ENCODE peak calls at places on chromosomes 1 and 21, in ten cellular contexts. One of them, this sample, is unnamed.

GRCh38 chr1:61273861-61274260 is 191.5 kb downstream of the NFIA start:
- DNase-seq in adipocyte: no peak
- DNase-seq in T-helper 9 cell: no peak
- DNase-seq in HepG2: no peak
- DNase-seq in activated CD4-positive, CD25-positive, alpha-beta regulatory T cell treated with anti-CD3 and anti-CD28 coated beads, Interleukin-2, amount 50 U/mL, for 72 hours: no peak
- DNase-seq in HFFc6: no peak
- DNase-seq in NCI-H774: no peak
- DNase-seq in activated CD4-positive, alpha-beta T cell treated with anti-CD3 and anti-CD28 coated beads, Interleukin-2, amount 10 ng/mL, durations not matched to agents 7 days and 5 days: no peak
- DNase-seq in NCI-H69: no peak
- DNase-seq in bronchial epithelial cell: no peak
- DNase-seq in this sample: no peak

GRCh38 chr1:35598895-35599294 is 25.8 kb downstream of the TFAP2E start:
- DNase-seq in adipocyte: no peak
- DNase-seq in T-helper 9 cell: no peak
- DNase-seq in HepG2: no peak
- DNase-seq in activated CD4-positive, CD25-positive, alpha-beta regulatory T cell treated with anti-CD3 and anti-CD28 coated beads, Interleukin-2, amount 50 U/mL, for 72 hours: no peak
- DNase-seq in HFFc6: no peak
- DNase-seq in NCI-H774: no peak
- DNase-seq in activated CD4-positive, alpha-beta T cell treated with anti-CD3 and anti-CD28 coated beads, Interleukin-2, amount 10 ng/mL, durations not matched to agents 7 days and 5 days: no peak
- DNase-seq in NCI-H69: peak
- DNase-seq in bronchial epithelial cell: no peak
- DNase-seq in this sample: no peak

GRCh38 chr1:30173560-30173959 is 549.8 kb downstream of the MATN1 start:
- DNase-seq in adipocyte: no peak
- DNase-seq in T-helper 9 cell: no peak
- DNase-seq in HepG2: no peak
- DNase-seq in activated CD4-positive, CD25-positive, alpha-beta regulatory T cell treated with anti-CD3 and anti-CD28 coated beads, Interleukin-2, amount 50 U/mL, for 72 hours: no peak
- DNase-seq in HFFc6: no peak
- DNase-seq in NCI-H774: no peak
- DNase-seq in activated CD4-positive, alpha-beta T cell treated with anti-CD3 and anti-CD28 coated beads, Interleukin-2, amount 10 ng/mL, durations not matched to agents 7 days and 5 days: no peak
- DNase-seq in NCI-H69: no peak
- DNase-seq in bronchial epithelial cell: no peak
- DNase-seq in this sample: no peak

GRCh38 chr1:111441573-111442192 is 7.4 kb downstream of the WDR77 start:
- DNase-seq in adipocyte: peak
- DNase-seq in T-helper 9 cell: peak
- DNase-seq in HepG2: peak
- DNase-seq in activated CD4-positive, CD25-positive, alpha-beta regulatory T cell treated with anti-CD3 and anti-CD28 coated beads, Interleukin-2, amount 50 U/mL, for 72 hours: peak
- DNase-seq in HFFc6: no peak
- DNase-seq in NCI-H774: no peak
- DNase-seq in activated CD4-positive, alpha-beta T cell treated with anti-CD3 and anti-CD28 coated beads, Interleukin-2, amount 10 ng/mL, durations not matched to agents 7 days and 5 days: peak
- DNase-seq in NCI-H69: no peak
- DNase-seq in bronchial epithelial cell: no peak
- DNase-seq in this sample: no peak

GRCh38 chr1:41387667-41388091 is 26.4 kb downstream of the FOXO6 start:
- DNase-seq in adipocyte: peak
- DNase-seq in T-helper 9 cell: no peak
- DNase-seq in HepG2: no peak
- DNase-seq in activated CD4-positive, CD25-positive, alpha-beta regulatory T cell treated with anti-CD3 and anti-CD28 coated beads, Interleukin-2, amount 50 U/mL, for 72 hours: no peak
- DNase-seq in HFFc6: peak
- DNase-seq in NCI-H774: peak
- DNase-seq in activated CD4-positive, alpha-beta T cell treated with anti-CD3 and anti-CD28 coated beads, Interleukin-2, amount 10 ng/mL, durations not matched to agents 7 days and 5 days: no peak
- DNase-seq in NCI-H69: peak
- DNase-seq in bronchial epithelial cell: peak
- DNase-seq in this sample: peak

GRCh38 chr1:61011514-61012263 is 70.7 kb upstream of the NFIA start:
- DNase-seq in adipocyte: no peak
- DNase-seq in T-helper 9 cell: no peak
- DNase-seq in HepG2: no peak
- DNase-seq in activated CD4-positive, CD25-positive, alpha-beta regulatory T cell treated with anti-CD3 and anti-CD28 coated beads, Interleukin-2, amount 50 U/mL, for 72 hours: no peak
- DNase-seq in HFFc6: no peak
- DNase-seq in NCI-H774: peak
- DNase-seq in activated CD4-positive, alpha-beta T cell treated with anti-CD3 and anti-CD28 coated beads, Interleukin-2, amount 10 ng/mL, durations not matched to agents 7 days and 5 days: no peak
- DNase-seq in NCI-H69: peak
- DNase-seq in bronchial epithelial cell: no peak
- DNase-seq in this sample: no peak

GRCh38 chr21:46048926-46049889 is 48.7 kb upstream of the COL6A2 start:
- DNase-seq in adipocyte: peak
- DNase-seq in T-helper 9 cell: no peak
- DNase-seq in HepG2: no peak
- DNase-seq in activated CD4-positive, CD25-positive, alpha-beta regulatory T cell treated with anti-CD3 and anti-CD28 coated beads, Interleukin-2, amount 50 U/mL, for 72 hours: no peak
- DNase-seq in HFFc6: peak
- DNase-seq in NCI-H774: no peak
- DNase-seq in activated CD4-positive, alpha-beta T cell treated with anti-CD3 and anti-CD28 coated beads, Interleukin-2, amount 10 ng/mL, durations not matched to agents 7 days and 5 days: no peak
- DNase-seq in NCI-H69: peak
- DNase-seq in bronchial epithelial cell: no peak
- DNase-seq in this sample: peak

GRCh38 chr1:20551945-20552727 is at the start of gene FAM43B:
- DNase-seq in adipocyte: peak
- DNase-seq in T-helper 9 cell: no peak
- DNase-seq in HepG2: peak
- DNase-seq in activated CD4-positive, CD25-positive, alpha-beta regulatory T cell treated with anti-CD3 and anti-CD28 coated beads, Interleukin-2, amount 50 U/mL, for 72 hours: no peak
- DNase-seq in HFFc6: no peak
- DNase-seq in NCI-H774: no peak
- DNase-seq in activated CD4-positive, alpha-beta T cell treated with anti-CD3 and anti-CD28 coated beads, Interleukin-2, amount 10 ng/mL, durations not matched to agents 7 days and 5 days: no peak
- DNase-seq in NCI-H69: peak
- DNase-seq in bronchial epithelial cell: no peak
- DNase-seq in this sample: no peak